ENCODE peak calls at places on chromosomes 12 and 14, in eight cellular contexts. J is brain microvascular endothelial cell, L is thoracic aorta, Z is epithelial cell of esophagus, B is endothelial cell, T is Panc1, M is CD14-positive monocyte, G is GM13976. D is an unnamed sample.

GRCh38 chr14:22380511-22381455 is 208.2 kb downstream of the DAD1 start:
- DNase-seq in J (no peak), L (no peak), Z (peak; percentile 64), B (no peak), T (peak; percentile 22), M (no peak), G (no peak), D (no peak)

GRCh38 chr14:104926619-104927431 is 2.1 kb downstream of the PLD4 start:
- DNase-seq in J (no peak), L (no peak), Z (no peak), B (no peak), T (no peak), M (no peak), G (peak; percentile 94), D (peak; percentile 92)

GRCh38 chr14:50882932-50883826 is 11.3 kb downstream of the ABHD12B start:
- DNase-seq in J (no peak), L (no peak), Z (peak; percentile 71), B (no peak), T (no peak), M (no peak), G (no peak), D (no peak)

GRCh38 chr14:102183922-102184677 is 44.4 kb downstream of the WDR20 start:
- DNase-seq in J (no peak), L (no peak), Z (no peak), B (no peak), T (no peak), M (no peak), G (peak; percentile 58), D (peak; percentile 58)

GRCh38 chr12:13586361-13586760 is 389.8 kb downstream of the EMP1 start:
- DNase-seq in J (no peak), L (no peak), Z (no peak), B (no peak), T (no peak), M (no peak), G (no peak), D (no peak)

GRCh38 chr12:50234347-50234746 is 49.0 kb downstream of the LIMA1 start:
- DNase-seq in J (peak; percentile 38), L (no peak), Z (peak; percentile 85), B (no peak), T (no peak), M (no peak), G (no peak), D (no peak)

GRCh38 chr12:69904761-69905160 is 79.7 kb downstream of the MYRFL start:
- DNase-seq in J (peak; percentile 69), L (no peak), Z (no peak), B (no peak), T (no peak), M (no peak), G (no peak), D (no peak)

GRCh38 chr12:7171854-7172253 is 17.6 kb upstream of the PEX5 start:
- DNase-seq in J (no peak), L (no peak), Z (no peak), B (no peak), T (no peak), M (no peak), G (no peak), D (no peak)

GRCh38 chr14:49940805-49941421 is 48.0 kb downstream of the ARF6 start:
- DNase-seq in J (no peak), L (no peak), Z (peak; percentile 75), B (no peak), T (no peak), M (no peak), G (no peak), D (no peak)

GRCh38 chr12:52121848-52122838 is 42.6 kb downstream of the SMIM41 start:
- DNase-seq in J (peak; percentile 22), L (no peak), Z (peak; percentile 58), B (peak; percentile 75), T (no peak), M (peak; percentile 70), G (peak; percentile 84), D (peak; percentile 81)

GRCh38 chr12:18246057-18246456 is 15.3 kb upstream of the PIK3C2G start:
- DNase-seq in J (no peak), L (no peak), Z (no peak), B (no peak), T (no peak), M (no peak), G (no peak), D (no peak)

GRCh38 chr14:24216345-24216699 is 456 bp upstream of the MDP1 start:
- DNase-seq in J (no peak), L (no peak), Z (no peak), B (no peak), T (no peak), M (no peak), G (no peak), D (no peak)

GRCh38 chr14:24211311-24211710 is 2.0 kb downstream of the CHMP4A start:
- DNase-seq in J (no peak), L (no peak), Z (no peak), B (no peak), T (no peak), M (no peak), G (no peak), D (no peak)

GRCh38 chr14:24213866-24214652 is 771 bp upstream of the CHMP4A start:
- DNase-seq in J (no peak), L (no peak), Z (no peak), B (no peak), T (no peak), M (no peak), G (no peak), D (no peak)

GRCh38 chr14:24215495-24216344 is at the start of gene MDP1:
- DNase-seq in J (peak; percentile 69), L (peak; percentile 47), Z (peak; percentile 91), B (peak; percentile 76), T (no peak), M (peak; percentile 82), G (peak; percentile 89), D (peak; percentile 91)

GRCh38 chr14:24212924-24213865 is at the start of gene CHMP4A:
- DNase-seq in J (peak; percentile 99), L (peak; percentile 97), Z (peak; percentile 98), B (peak; percentile 92), T (peak; percentile 73), M (peak; percentile 99), G (peak; percentile 97), D (peak; percentile 97)
- TF ChIP-seq CTCF in J (peak; percentile 40), L (peak; percentile 12), Z (peak; percentile 18), B (no peak), T (no peak), M (no peak), G (no peak), D (peak; percentile 8)

GRCh38 chr12:88578821-88579518 is 1.3 kb downstream of the KITLG start:
- DNase-seq in J (peak; percentile 11), L (no peak), Z (peak; percentile 42), B (peak; percentile 57), T (no peak), M (no peak), G (no peak), D (no peak)

GRCh38 chr12:88578274-88578673 is 2.0 kb downstream of the KITLG start:
- DNase-seq in J (peak; percentile 33), L (no peak), Z (no peak), B (no peak), T (no peak), M (no peak), G (no peak), D (no peak)

GRCh38 chr12:88575361-88575959 is 4.8 kb downstream of the KITLG start:
- DNase-seq in J (no peak), L (no peak), Z (no peak), B (no peak), T (no peak), M (no peak), G (no peak), D (no peak)

GRCh38 chr12:88579572-88579940 is 715 bp downstream of the KITLG start:
- DNase-seq in J (peak; percentile 13), L (no peak), Z (peak; percentile 52), B (peak; percentile 49), T (no peak), M (no peak), G (peak; percentile 34), D (peak; percentile 23)

GRCh38 chr12:88577537-88577936 is 2.7 kb downstream of the KITLG start:
- DNase-seq in J (no peak), L (no peak), Z (peak; percentile 73), B (no peak), T (no peak), M (no peak), G (no peak), D (no peak)
- TF ChIP-seq CTCF in J (peak; percentile 18), L (no peak), Z (peak; percentile 50), B (peak; percentile 63), T (no peak), M (no peak), G (no peak), D (no peak)

GRCh38 chr14:20583142-20583541 is 4.7 kb downstream of the RNASE11 start:
- DNase-seq in J (no peak), L (no peak), Z (no peak), B (no peak), T (no peak), M (no peak), G (no peak), D (no peak)
- TF ChIP-seq CTCF in J (no peak), L (no peak), Z (no peak), B (no peak), T (no peak), M (no peak), G (no peak), D (no peak)

GRCh38 chr14:26395726-26396125 is 202.1 kb downstream of the NOVA1 start:
- DNase-seq in J (no peak), L (no peak), Z (no peak), B (no peak), T (no peak), M (no peak), G (no peak), D (no peak)

GRCh38 chr14:26392498-26392897 is 205.3 kb downstream of the NOVA1 start:
- DNase-seq in J (no peak), L (no peak), Z (no peak), B (no peak), T (no peak), M (no peak), G (no peak), D (no peak)

GRCh38 chr14:26389646-26390508 is 208.0 kb downstream of the NOVA1 start:
- DNase-seq in J (no peak), L (no peak), Z (peak; percentile 46), B (no peak), T (no peak), M (no peak), G (no peak), D (no peak)

GRCh38 chr14:26398616-26399015 is 199.2 kb downstream of the NOVA1 start:
- DNase-seq in J (no peak), L (no peak), Z (no peak), B (no peak), T (no peak), M (no peak), G (no peak), D (no peak)

DNA sequence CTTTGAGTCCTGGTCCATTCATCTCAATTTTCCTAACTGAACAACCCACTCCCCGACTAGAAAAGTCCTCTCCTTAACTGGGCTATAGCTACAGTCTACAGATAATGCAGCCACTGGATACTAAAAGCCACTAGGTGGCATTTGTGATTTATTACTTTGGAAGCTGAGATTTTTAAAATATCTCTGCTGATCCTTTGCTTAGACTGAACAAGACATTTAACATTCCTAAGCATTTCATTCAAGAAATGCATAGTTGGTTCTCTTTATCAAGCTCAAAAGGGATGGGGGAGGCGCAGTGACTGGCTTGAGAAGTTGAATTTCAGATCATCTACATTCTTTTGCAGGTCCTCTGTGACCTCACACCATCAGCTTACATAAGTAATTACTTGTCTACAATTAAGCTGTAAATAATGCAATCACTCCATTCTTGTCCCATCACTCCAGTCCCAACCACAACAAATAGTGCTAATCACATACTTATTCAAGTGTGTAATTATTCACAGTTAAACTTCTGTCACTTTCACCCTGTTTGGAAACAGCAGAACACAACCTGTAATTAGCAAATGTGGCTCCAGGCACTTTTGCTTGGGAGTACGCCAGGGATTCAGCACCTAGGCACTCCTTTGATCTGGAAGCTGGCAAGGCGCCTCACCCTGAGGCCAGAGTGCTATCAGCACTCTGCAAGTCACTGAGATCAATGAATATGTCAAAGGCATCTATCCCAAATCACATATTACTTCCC is 203.5 kb downstream of the NOVA1 start:
- DNase-seq in J (no peak), L (no peak), Z (peak; percentile 65), B (no peak), T (peak; percentile 12), M (no peak), G (no peak), D (no peak)
- TF ChIP-seq CTCF in J (peak; percentile 18), L (peak; percentile 29), Z (peak; percentile 45), B (no peak), T (peak; percentile 18), M (no peak), G (no peak), D (no peak)